ENCODE peak calls at places on chromosomes 7 and 10, in eight cellular contexts. Q, D, L, O, U, M, Y and H are unnamed samples.

GRCh38 chr7:130734525-130735272 is 692 bp upstream of the KLF14 start:
- DNase-seq in Q (no peak), D (no peak), L (no peak), O (no peak), U (no peak), M (no peak), Y (no peak), H (no peak)

GRCh38 chr10:11685787-11686218 is 56.4 kb upstream of the ECHDC3 start:
- DNase-seq in Q (peak), D (peak), L (peak), O (peak), U (no peak), M (no peak), Y (no peak), H (peak)

GRCh38 chr10:81116201-81116600 is 578.5 kb downstream of the SH2D4B start:
- DNase-seq in Q (no peak), D (no peak), L (no peak), O (peak), U (no peak), M (no peak), Y (no peak), H (no peak)

GRCh38 chr10:87659571-87660483 is at the start of gene PAPSS2:
- DNase-seq in Q (no peak), D (no peak), L (peak), O (peak), U (no peak), M (no peak), Y (peak), H (peak)

GRCh38 chr10:132396495-132397035 is 435 bp upstream of the PWWP2B start:
- DNase-seq in Q (peak), D (no peak), L (peak), O (peak), U (no peak), M (no peak), Y (no peak), H (peak)

GRCh38 chr7:39592586-39592985 is 26.4 kb downstream of the YAE1 start:
- DNase-seq in Q (no peak), D (no peak), L (no peak), O (no peak), U (no peak), M (no peak), Y (no peak), H (no peak)

GRCh38 chr7:103752995-103753394 is 236.5 kb downstream of the RELN start:
- DNase-seq in Q (no peak), D (no peak), L (no peak), O (peak), U (no peak), M (no peak), Y (no peak), H (no peak)

GRCh38 chr10:105279101-105279500 is 638.0 kb downstream of the SORCS3 start:
- DNase-seq in Q (no peak), D (no peak), L (no peak), O (no peak), U (no peak), M (no peak), Y (no peak), H (no peak)

GRCh38 chr7:1362301-1362700 is 97.0 kb downstream of the MICALL2 start:
- DNase-seq in Q (no peak), D (no peak), L (no peak), O (no peak), U (no peak), M (no peak), Y (no peak), H (no peak)